ENCODE peak calls at places on chromosomes 12 and 14, in eight cellular contexts. X, O, J, R, A, Q, L and C are unnamed samples.

GRCh38 chr12:113479578-113480335 is 8.1 kb upstream of the LHX5 start:
- DNase-seq in J (no peak), X (no peak), A (peak), L (no peak), O (no peak), Q (no peak), R (no peak), C (peak)

GRCh38 chr14:35220027-35220676 is 72.0 kb upstream of the PSMA6 start:
- DNase-seq in L (no peak), A (no peak), X (no peak), Q (no peak), J (no peak), O (no peak), R (no peak), C (no peak)

GRCh38 chr14:85564841-85565527 is 35.0 kb downstream of the FLRT2 start:
- DNase-seq in X (no peak), L (no peak), O (no peak), A (no peak), R (no peak), Q (no peak), J (no peak), C (no peak)

GRCh38 chr12:53616950-53617349 is 9.2 kb downstream of the ATF7 start:
- DNase-seq in J (no peak), L (no peak), R (no peak), X (no peak), Q (no peak), O (no peak), A (no peak), C (no peak)

GRCh38 chr14:21408152-21408551 is 24.3 kb upstream of the SUPT16H start:
- DNase-seq in R (no peak), Q (no peak), X (peak), A (no peak), L (no peak), O (no peak), J (no peak), C (no peak)

GRCh38 chr12:103665971-103666370 is 78.9 kb downstream of the STAB2 start:
- DNase-seq in R (no peak), L (no peak), Q (no peak), A (no peak), O (no peak), J (no peak), X (no peak), C (no peak)

GRCh38 chr12:113591480-113591971 is 119.9 kb upstream of the LHX5 start:
- DNase-seq in X (no peak), J (no peak), L (peak), Q (peak), O (no peak), R (no peak), A (no peak), C (no peak)

GRCh38 chr12:107131832-107132616 is 38.7 kb upstream of the CRY1 start:
- DNase-seq in X (peak), J (peak), L (no peak), R (peak), Q (peak), A (no peak), O (no peak), C (peak)

GRCh38 chr12:22740656-22741350 is 115.8 kb downstream of the ETNK1 start:
- DNase-seq in J (no peak), R (no peak), Q (no peak), L (no peak), O (no peak), A (no peak), X (no peak), C (no peak)

GRCh38 chr12:128267651-128268347 is 829 bp downstream of the TMEM132C start:
- DNase-seq in R (no peak), Q (no peak), X (no peak), O (no peak), L (no peak), J (no peak), A (no peak), C (no peak)

GRCh38 chr12:112116232-112117060 is 7.9 kb upstream of the NAA25 start:
- DNase-seq in J (no peak), R (peak), L (no peak), A (peak), Q (no peak), X (peak), O (peak), C (peak)

GRCh38 chr12:66653801-66654200 is 25.1 kb downstream of the GRIP1 start:
- DNase-seq in L (no peak), O (no peak), Q (no peak), J (no peak), X (no peak), A (no peak), R (no peak), C (no peak)

GRCh38 chr14:90272523-90272922 is 16.2 kb downstream of the PSMC1 start:
- DNase-seq in O (no peak), R (no peak), L (no peak), A (no peak), J (no peak), Q (no peak), X (no peak), C (no peak)

GRCh38 chr12:123047289-123047688 is 66.8 kb downstream of the ARL6IP4 start:
- DNase-seq in A (no peak), O (no peak), X (no peak), J (no peak), R (no peak), L (no peak), Q (no peak), C (no peak)

GRCh38 chr12:13293086-13293485 is 96.6 kb downstream of the EMP1 start:
- DNase-seq in X (peak), R (no peak), Q (peak), O (no peak), J (no peak), A (no peak), L (no peak), C (no peak)

GRCh38 chr12:115871714-115872113 is 405.8 kb downstream of the MED13L start:
- DNase-seq in X (peak), Q (peak), O (no peak), J (peak), L (no peak), A (no peak), R (peak), C (peak)

GRCh38 chr14:64773577-64773976 is 69.4 kb downstream of the PLEKHG3 start:
- DNase-seq in J (no peak), Q (no peak), O (no peak), R (no peak), X (no peak), A (no peak), L (no peak), C (no peak)